ENCODE peak calls at places on chromosomes 12 and 14, in eight cellular contexts. One of them, this sample, is unnamed.

GRCh38 chr12:6444704-6445688 is at the start of gene CD27:
- DNase-seq in effector memory CD4-positive, alpha-beta T cell: no peak
- DNase-seq in GM10248: no peak
- DNase-seq in ELR: no peak
- DNase-seq in effector CD8-positive, alpha-beta T cell: no peak
- DNase-seq in fibroblast of lung: no peak
- DNase-seq in stromal cell of bone marrow: no peak
- DNase-seq in left cardiac atrium: no peak
- DNase-seq in this sample: no peak

GRCh38 chr12:2960432-2960956 is 1.3 kb downstream of the TEAD4 start:
- DNase-seq in fibroblast of lung: peak; percentile 64
- DNase-seq in ELR: peak; percentile 69
- DNase-seq in stromal cell of bone marrow: no peak
- DNase-seq in GM10248: peak; percentile 53
- DNase-seq in effector CD8-positive, alpha-beta T cell: no peak
- DNase-seq in left cardiac atrium: no peak
- DNase-seq in effector memory CD4-positive, alpha-beta T cell: no peak
- DNase-seq in this sample: no peak

GRCh38 chr12:20931894-20932293 is 121.4 kb downstream of the SLCO1B3 start:
- DNase-seq in left cardiac atrium: no peak
- DNase-seq in ELR: no peak
- DNase-seq in GM10248: no peak
- DNase-seq in stromal cell of bone marrow: no peak
- DNase-seq in effector CD8-positive, alpha-beta T cell: no peak
- DNase-seq in fibroblast of lung: no peak
- DNase-seq in effector memory CD4-positive, alpha-beta T cell: no peak
- DNase-seq in this sample: no peak

GRCh38 chr14:94681300-94682060 is 69.3 kb downstream of the SERPINA3 start:
- DNase-seq in stromal cell of bone marrow: peak; percentile 25
- DNase-seq in effector CD8-positive, alpha-beta T cell: no peak
- DNase-seq in effector memory CD4-positive, alpha-beta T cell: no peak
- DNase-seq in ELR: peak; percentile 79
- DNase-seq in left cardiac atrium: no peak
- DNase-seq in GM10248: no peak
- DNase-seq in fibroblast of lung: peak; percentile 30
- DNase-seq in this sample: no peak

GRCh38 chr14:75487155-75487671 is 35.1 kb upstream of the BATF start:
- DNase-seq in ELR: peak; percentile 36
- DNase-seq in effector CD8-positive, alpha-beta T cell: no peak
- DNase-seq in fibroblast of lung: no peak
- DNase-seq in GM10248: peak; percentile 56
- DNase-seq in left cardiac atrium: no peak
- DNase-seq in effector memory CD4-positive, alpha-beta T cell: no peak
- DNase-seq in stromal cell of bone marrow: no peak
- DNase-seq in this sample: no peak

GRCh38 chr14:79271122-79271521 is 940.2 kb downstream of the DIO2 start:
- DNase-seq in GM10248: no peak
- DNase-seq in fibroblast of lung: no peak
- DNase-seq in left cardiac atrium: no peak
- DNase-seq in effector CD8-positive, alpha-beta T cell: no peak
- DNase-seq in stromal cell of bone marrow: no peak
- DNase-seq in ELR: no peak
- DNase-seq in effector memory CD4-positive, alpha-beta T cell: no peak
- DNase-seq in this sample: no peak

GRCh38 chr14:71642715-71643114 is 289.5 kb upstream of the RGS6 start:
- DNase-seq in stromal cell of bone marrow: no peak
- DNase-seq in GM10248: no peak
- DNase-seq in ELR: no peak
- DNase-seq in fibroblast of lung: no peak
- DNase-seq in effector CD8-positive, alpha-beta T cell: no peak
- DNase-seq in left cardiac atrium: no peak
- DNase-seq in effector memory CD4-positive, alpha-beta T cell: no peak
- DNase-seq in this sample: no peak

GRCh38 chr14:33307691-33308369 is 369.2 kb downstream of the NPAS3 start:
- DNase-seq in effector memory CD4-positive, alpha-beta T cell: no peak
- DNase-seq in ELR: peak; percentile 1
- DNase-seq in fibroblast of lung: peak; percentile 89
- DNase-seq in left cardiac atrium: peak; percentile 42
- DNase-seq in effector CD8-positive, alpha-beta T cell: no peak
- DNase-seq in stromal cell of bone marrow: peak; percentile 45
- DNase-seq in GM10248: no peak
- DNase-seq in this sample: no peak

GRCh38 chr12:117010693-117011451 is 88.3 kb downstream of the TESC start:
- DNase-seq in GM10248: no peak
- DNase-seq in effector CD8-positive, alpha-beta T cell: no peak
- DNase-seq in fibroblast of lung: peak; percentile 27
- DNase-seq in stromal cell of bone marrow: peak; percentile 25
- DNase-seq in ELR: no peak
- DNase-seq in left cardiac atrium: no peak
- DNase-seq in effector memory CD4-positive, alpha-beta T cell: no peak
- DNase-seq in this sample: no peak

GRCh38 chr12:11158885-11159444 is 12.0 kb upstream of the SMIM10L1 start:
- DNase-seq in stromal cell of bone marrow: no peak
- DNase-seq in left cardiac atrium: no peak
- DNase-seq in fibroblast of lung: no peak
- DNase-seq in effector CD8-positive, alpha-beta T cell: no peak
- DNase-seq in effector memory CD4-positive, alpha-beta T cell: no peak
- DNase-seq in GM10248: no peak
- DNase-seq in ELR: no peak
- DNase-seq in this sample: no peak

GRCh38 chr12:47736877-47737676 is 11.8 kb upstream of the ENDOU start:
- DNase-seq in left cardiac atrium: peak; percentile 91
- DNase-seq in stromal cell of bone marrow: peak; percentile 69
- DNase-seq in GM10248: no peak
- DNase-seq in effector CD8-positive, alpha-beta T cell: no peak
- DNase-seq in ELR: no peak
- DNase-seq in fibroblast of lung: peak; percentile 31
- DNase-seq in effector memory CD4-positive, alpha-beta T cell: no peak
- DNase-seq in this sample: no peak

GRCh38 chr12:111349748-111350520 is 19.0 kb downstream of the PHETA1 start:
- DNase-seq in stromal cell of bone marrow: no peak
- DNase-seq in effector CD8-positive, alpha-beta T cell: no peak
- DNase-seq in ELR: no peak
- DNase-seq in effector memory CD4-positive, alpha-beta T cell: no peak
- DNase-seq in GM10248: no peak
- DNase-seq in fibroblast of lung: no peak
- DNase-seq in left cardiac atrium: no peak
- DNase-seq in this sample: no peak

GRCh38 chr14:55585854-55586253 is 5.8 kb downstream of the KTN1 start:
- DNase-seq in stromal cell of bone marrow: no peak
- DNase-seq in effector CD8-positive, alpha-beta T cell: no peak
- DNase-seq in left cardiac atrium: no peak
- DNase-seq in fibroblast of lung: peak; percentile 70
- DNase-seq in GM10248: no peak
- DNase-seq in effector memory CD4-positive, alpha-beta T cell: no peak
- DNase-seq in ELR: peak; percentile 64
- DNase-seq in this sample: no peak

GRCh38 chr14:76848879-76849278 is 22.7 kb downstream of the LRRC74A start:
- DNase-seq in fibroblast of lung: no peak
- DNase-seq in left cardiac atrium: no peak
- DNase-seq in ELR: peak; percentile 9
- DNase-seq in effector memory CD4-positive, alpha-beta T cell: no peak
- DNase-seq in effector CD8-positive, alpha-beta T cell: no peak
- DNase-seq in GM10248: no peak
- DNase-seq in stromal cell of bone marrow: no peak
- DNase-seq in this sample: no peak

GRCh38 chr12:71135812-71136176 is 22.0 kb downstream of the TSPAN8 start:
- DNase-seq in fibroblast of lung: no peak
- DNase-seq in effector CD8-positive, alpha-beta T cell: no peak
- DNase-seq in ELR: no peak
- DNase-seq in stromal cell of bone marrow: no peak
- DNase-seq in effector memory CD4-positive, alpha-beta T cell: no peak
- DNase-seq in left cardiac atrium: no peak
- DNase-seq in GM10248: no peak
- DNase-seq in this sample: no peak

GRCh38 chr12:2309647-2310046 is 256.9 kb downstream of the CACNA1C start:
- DNase-seq in left cardiac atrium: no peak
- DNase-seq in fibroblast of lung: no peak
- DNase-seq in ELR: no peak
- DNase-seq in GM10248: no peak
- DNase-seq in effector memory CD4-positive, alpha-beta T cell: no peak
- DNase-seq in stromal cell of bone marrow: no peak
- DNase-seq in effector CD8-positive, alpha-beta T cell: no peak
- DNase-seq in this sample: no peak

GRCh38 chr12:49707127-49707811 is at the start of gene FMNL3:
- DNase-seq in ELR: peak; percentile 97
- DNase-seq in left cardiac atrium: peak; percentile 98
- DNase-seq in fibroblast of lung: peak; percentile 94
- DNase-seq in GM10248: peak; percentile 99
- DNase-seq in effector CD8-positive, alpha-beta T cell: peak; percentile 98
- DNase-seq in effector memory CD4-positive, alpha-beta T cell: peak; percentile 96
- DNase-seq in stromal cell of bone marrow: peak; percentile 92
- DNase-seq in this sample: peak; percentile 98

GRCh38 chr12:100279612-100280244 is 12.8 kb downstream of the SCYL2 start:
- DNase-seq in effector memory CD4-positive, alpha-beta T cell: no peak
- DNase-seq in fibroblast of lung: peak; percentile 5
- DNase-seq in ELR: no peak
- DNase-seq in GM10248: no peak
- DNase-seq in left cardiac atrium: no peak
- DNase-seq in effector CD8-positive, alpha-beta T cell: no peak
- DNase-seq in stromal cell of bone marrow: no peak
- DNase-seq in this sample: no peak

GRCh38 chr14:61479746-61480502 is 158.5 kb downstream of the PRKCH start:
- DNase-seq in effector memory CD4-positive, alpha-beta T cell: no peak
- DNase-seq in left cardiac atrium: no peak
- DNase-seq in GM10248: no peak
- DNase-seq in stromal cell of bone marrow: no peak
- DNase-seq in effector CD8-positive, alpha-beta T cell: no peak
- DNase-seq in ELR: peak; percentile 43
- DNase-seq in fibroblast of lung: peak; percentile 77
- DNase-seq in this sample: no peak

GRCh38 chr14:99244960-99245340 is 27.0 kb downstream of the BCL11B start:
- DNase-seq in fibroblast of lung: no peak
- DNase-seq in stromal cell of bone marrow: no peak
- DNase-seq in effector CD8-positive, alpha-beta T cell: no peak
- DNase-seq in effector memory CD4-positive, alpha-beta T cell: no peak
- DNase-seq in left cardiac atrium: no peak
- DNase-seq in GM10248: no peak
- DNase-seq in ELR: no peak
- DNase-seq in this sample: no peak

GRCh38 chr12:99232324-99232723 is 415.2 kb upstream of the GARIN6 start:
- DNase-seq in stromal cell of bone marrow: no peak
- DNase-seq in fibroblast of lung: no peak
- DNase-seq in left cardiac atrium: no peak
- DNase-seq in effector CD8-positive, alpha-beta T cell: no peak
- DNase-seq in GM10248: no peak
- DNase-seq in effector memory CD4-positive, alpha-beta T cell: no peak
- DNase-seq in ELR: no peak
- DNase-seq in this sample: no peak

GRCh38 chr12:57864382-57864781 is 17.9 kb upstream of the CTDSP2 start:
- DNase-seq in fibroblast of lung: peak; percentile 24
- DNase-seq in ELR: peak; percentile 24
- DNase-seq in left cardiac atrium: no peak
- DNase-seq in GM10248: no peak
- DNase-seq in effector CD8-positive, alpha-beta T cell: no peak
- DNase-seq in stromal cell of bone marrow: no peak
- DNase-seq in effector memory CD4-positive, alpha-beta T cell: no peak
- DNase-seq in this sample: no peak

GRCh38 chr12:10191865-10192264 is 13.0 kb downstream of the TMEM52B start:
- DNase-seq in stromal cell of bone marrow: no peak
- DNase-seq in fibroblast of lung: peak; percentile 90
- DNase-seq in GM10248: no peak
- DNase-seq in left cardiac atrium: no peak
- DNase-seq in ELR: peak; percentile 80
- DNase-seq in effector memory CD4-positive, alpha-beta T cell: no peak
- DNase-seq in effector CD8-positive, alpha-beta T cell: no peak
- DNase-seq in this sample: no peak

GRCh38 chr12:953776-954175 is 4.3 kb upstream of the RAD52 start:
- DNase-seq in left cardiac atrium: no peak
- DNase-seq in stromal cell of bone marrow: peak; percentile 59
- DNase-seq in fibroblast of lung: peak; percentile 79
- DNase-seq in effector CD8-positive, alpha-beta T cell: no peak
- DNase-seq in ELR: peak; percentile 82
- DNase-seq in effector memory CD4-positive, alpha-beta T cell: no peak
- DNase-seq in GM10248: no peak
- DNase-seq in this sample: no peak

GRCh38 chr12:546920-547845 is 87.4 kb downstream of the B4GALNT3 start:
- DNase-seq in effector memory CD4-positive, alpha-beta T cell: peak; percentile 46
- DNase-seq in ELR: peak; percentile 70
- DNase-seq in stromal cell of bone marrow: no peak
- DNase-seq in left cardiac atrium: peak; percentile 72
- DNase-seq in fibroblast of lung: peak; percentile 27
- DNase-seq in effector CD8-positive, alpha-beta T cell: peak; percentile 61
- DNase-seq in GM10248: peak; percentile 91
- DNase-seq in this sample: peak; percentile 39

GRCh38 chr12:46459881-46460545 is 87.4 kb upstream of the SLC38A2 start:
- DNase-seq in effector CD8-positive, alpha-beta T cell: no peak
- DNase-seq in fibroblast of lung: no peak
- DNase-seq in stromal cell of bone marrow: no peak
- DNase-seq in GM10248: no peak
- DNase-seq in effector memory CD4-positive, alpha-beta T cell: no peak
- DNase-seq in left cardiac atrium: no peak
- DNase-seq in ELR: no peak
- DNase-seq in this sample: no peak

GRCh38 chr12:5076761-5077160 is 33.1 kb downstream of the KCNA5 start:
- DNase-seq in effector CD8-positive, alpha-beta T cell: no peak
- DNase-seq in stromal cell of bone marrow: no peak
- DNase-seq in ELR: no peak
- DNase-seq in effector memory CD4-positive, alpha-beta T cell: no peak
- DNase-seq in GM10248: no peak
- DNase-seq in fibroblast of lung: no peak
- DNase-seq in left cardiac atrium: peak; percentile 45
- DNase-seq in this sample: no peak

GRCh38 chr12:85805654-85806053 is 30.6 kb downstream of the RASSF9 start:
- DNase-seq in effector CD8-positive, alpha-beta T cell: no peak
- DNase-seq in effector memory CD4-positive, alpha-beta T cell: no peak
- DNase-seq in fibroblast of lung: peak; percentile 93
- DNase-seq in stromal cell of bone marrow: peak; percentile 76
- DNase-seq in ELR: peak; percentile 42
- DNase-seq in left cardiac atrium: no peak
- DNase-seq in GM10248: no peak
- DNase-seq in this sample: no peak

GRCh38 chr12:130485291-130486145 is 147.8 kb downstream of the PIWIL1 start:
- DNase-seq in fibroblast of lung: no peak
- DNase-seq in stromal cell of bone marrow: no peak
- DNase-seq in effector memory CD4-positive, alpha-beta T cell: no peak
- DNase-seq in effector CD8-positive, alpha-beta T cell: no peak
- DNase-seq in GM10248: no peak
- DNase-seq in ELR: no peak
- DNase-seq in left cardiac atrium: no peak
- DNase-seq in this sample: no peak

GRCh38 chr12:74285773-74286172 is 251.9 kb upstream of the ATXN7L3B start:
- DNase-seq in effector CD8-positive, alpha-beta T cell: no peak
- DNase-seq in GM10248: no peak
- DNase-seq in ELR: no peak
- DNase-seq in left cardiac atrium: no peak
- DNase-seq in effector memory CD4-positive, alpha-beta T cell: no peak
- DNase-seq in fibroblast of lung: no peak
- DNase-seq in stromal cell of bone marrow: no peak
- DNase-seq in this sample: no peak

GRCh38 chr12:131008461-131009270 is 55.0 kb downstream of the ADGRD1 start:
- DNase-seq in effector CD8-positive, alpha-beta T cell: no peak
- DNase-seq in stromal cell of bone marrow: no peak
- DNase-seq in GM10248: no peak
- DNase-seq in effector memory CD4-positive, alpha-beta T cell: no peak
- DNase-seq in left cardiac atrium: no peak
- DNase-seq in fibroblast of lung: no peak
- DNase-seq in ELR: no peak
- DNase-seq in this sample: no peak

GRCh38 chr14:103730490-103731035 is 15.0 kb downstream of the ZFYVE21 start:
- DNase-seq in effector CD8-positive, alpha-beta T cell: no peak
- DNase-seq in left cardiac atrium: peak; percentile 61
- DNase-seq in stromal cell of bone marrow: no peak
- DNase-seq in GM10248: no peak
- DNase-seq in fibroblast of lung: peak; percentile 54
- DNase-seq in ELR: no peak
- DNase-seq in effector memory CD4-positive, alpha-beta T cell: no peak
- DNase-seq in this sample: no peak

GRCh38 chr12:6230321-6231110 is 30.3 kb downstream of the CD9 start:
- DNase-seq in fibroblast of lung: peak; percentile 70
- DNase-seq in stromal cell of bone marrow: no peak
- DNase-seq in GM10248: peak; percentile 39
- DNase-seq in effector memory CD4-positive, alpha-beta T cell: peak; percentile 69
- DNase-seq in left cardiac atrium: peak; percentile 65
- DNase-seq in ELR: no peak
- DNase-seq in effector CD8-positive, alpha-beta T cell: peak; percentile 44
- DNase-seq in this sample: peak; percentile 51

GRCh38 chr14:51208982-51209381 is 31.1 kb upstream of the TMX1 start:
- DNase-seq in GM10248: no peak
- DNase-seq in effector CD8-positive, alpha-beta T cell: no peak
- DNase-seq in fibroblast of lung: no peak
- DNase-seq in ELR: no peak
- DNase-seq in left cardiac atrium: no peak
- DNase-seq in effector memory CD4-positive, alpha-beta T cell: no peak
- DNase-seq in stromal cell of bone marrow: no peak
- DNase-seq in this sample: no peak

This sample was measured in T follicular helper cell.